ENCODE peak calls at places on chromosome 3, in five cellular contexts. One of them, this sample, is unnamed.
A peak's percentile ranks its signal among the peaks of the same experiment; 100 is the strongest.

GRCh38 chr3:125141596-125142417 is 70.7 kb downstream of the SLC12A8 start:
- ATAC-seq in psoas muscle: peak; percentile 51
- ATAC-seq in left lobe of liver: peak; percentile 65
- ATAC-seq in right cardiac atrium: peak; percentile 87
- ATAC-seq in effector memory CD8-positive, alpha-beta T cell: peak; percentile 89
- ATAC-seq in this sample: peak; percentile 78

GRCh38 chr3:169327969-169328368 is 335.5 kb downstream of the MECOM start:
- ATAC-seq in psoas muscle: no peak
- ATAC-seq in left lobe of liver: peak; percentile 56
- ATAC-seq in right cardiac atrium: peak; percentile 82
- ATAC-seq in effector memory CD8-positive, alpha-beta T cell: no peak
- ATAC-seq in this sample: peak; percentile 39

GRCh38 chr3:13161771-13162535 is 88.7 kb upstream of the IQSEC1 start:
- ATAC-seq in psoas muscle: no peak
- ATAC-seq in left lobe of liver: no peak
- ATAC-seq in right cardiac atrium: no peak
- ATAC-seq in effector memory CD8-positive, alpha-beta T cell: no peak
- ATAC-seq in this sample: no peak

GRCh38 chr3:121574449-121574848 is 6.7 kb downstream of the ARGFX start:
- ATAC-seq in psoas muscle: no peak
- ATAC-seq in left lobe of liver: no peak
- ATAC-seq in right cardiac atrium: no peak
- ATAC-seq in effector memory CD8-positive, alpha-beta T cell: no peak
- ATAC-seq in this sample: no peak

GRCh38 chr3:185625784-185626183 is 39.7 kb downstream of the SENP2 start:
- ATAC-seq in psoas muscle: no peak
- ATAC-seq in left lobe of liver: no peak
- ATAC-seq in right cardiac atrium: no peak
- ATAC-seq in effector memory CD8-positive, alpha-beta T cell: no peak
- ATAC-seq in this sample: no peak

GRCh38 chr3:179174898-179175297 is 26.7 kb downstream of the PIK3CA start:
- ATAC-seq in psoas muscle: no peak
- ATAC-seq in left lobe of liver: no peak
- ATAC-seq in right cardiac atrium: no peak
- ATAC-seq in effector memory CD8-positive, alpha-beta T cell: no peak
- ATAC-seq in this sample: no peak

GRCh38 chr3:187368251-187368733 is at the start of gene RTP4:
- ATAC-seq in psoas muscle: peak; percentile 47
- ATAC-seq in left lobe of liver: peak; percentile 91
- ATAC-seq in right cardiac atrium: peak; percentile 78
- ATAC-seq in effector memory CD8-positive, alpha-beta T cell: peak; percentile 89
- ATAC-seq in this sample: peak; percentile 57

GRCh38 chr3:195153121-195153520 is 117.8 kb downstream of the XXYLT1 start:
- ATAC-seq in psoas muscle: no peak
- ATAC-seq in left lobe of liver: no peak
- ATAC-seq in right cardiac atrium: no peak
- ATAC-seq in effector memory CD8-positive, alpha-beta T cell: no peak
- ATAC-seq in this sample: peak; percentile 21

GRCh38 chr3:76495216-76495615 is 544.7 kb upstream of the ROBO2 start:
- ATAC-seq in psoas muscle: no peak
- ATAC-seq in left lobe of liver: no peak
- ATAC-seq in right cardiac atrium: no peak
- ATAC-seq in effector memory CD8-positive, alpha-beta T cell: no peak
- ATAC-seq in this sample: no peak

GRCh38 chr3:117059990-117060338 is 350.4 kb downstream of the TUSC7 start:
- ATAC-seq in psoas muscle: no peak
- ATAC-seq in left lobe of liver: peak; percentile 89
- ATAC-seq in right cardiac atrium: no peak
- ATAC-seq in effector memory CD8-positive, alpha-beta T cell: no peak
- ATAC-seq in this sample: no peak

GRCh38 chr3:46628980-46629379 is 16.7 kb downstream of the FAM240A start:
- ATAC-seq in psoas muscle: peak; percentile 25
- ATAC-seq in left lobe of liver: peak; percentile 52
- ATAC-seq in right cardiac atrium: peak; percentile 37
- ATAC-seq in effector memory CD8-positive, alpha-beta T cell: no peak
- ATAC-seq in this sample: peak; percentile 41

GRCh38 chr3:53040361-53040820 is 5.5 kb downstream of the SFMBT1 start:
- ATAC-seq in psoas muscle: no peak
- ATAC-seq in left lobe of liver: peak; percentile 67
- ATAC-seq in right cardiac atrium: no peak
- ATAC-seq in effector memory CD8-positive, alpha-beta T cell: peak; percentile 20
- ATAC-seq in this sample: no peak

GRCh38 chr3:141578197-141578596 is 91.4 kb downstream of the RASA2 start:
- ATAC-seq in psoas muscle: no peak
- ATAC-seq in left lobe of liver: peak; percentile 74
- ATAC-seq in right cardiac atrium: no peak
- ATAC-seq in effector memory CD8-positive, alpha-beta T cell: no peak
- ATAC-seq in this sample: no peak

GRCh38 chr3:194294888-194295214 is 56.3 kb downstream of the CPN2 start:
- ATAC-seq in psoas muscle: no peak
- ATAC-seq in left lobe of liver: no peak
- ATAC-seq in right cardiac atrium: no peak
- ATAC-seq in effector memory CD8-positive, alpha-beta T cell: no peak
- ATAC-seq in this sample: no peak

GRCh38 chr3:190260301-190260700 is 61.9 kb downstream of the CLDN1 start:
- ATAC-seq in psoas muscle: no peak
- ATAC-seq in left lobe of liver: no peak
- ATAC-seq in right cardiac atrium: no peak
- ATAC-seq in effector memory CD8-positive, alpha-beta T cell: no peak
- ATAC-seq in this sample: no peak

GRCh38 chr3:61812085-61812484 is 250.7 kb downstream of the PTPRG start:
- ATAC-seq in psoas muscle: no peak
- ATAC-seq in left lobe of liver: no peak
- ATAC-seq in right cardiac atrium: no peak
- ATAC-seq in effector memory CD8-positive, alpha-beta T cell: no peak
- ATAC-seq in this sample: no peak

GRCh38 chr3:194449913-194450312 is 36.9 kb downstream of the ATP13A3 start:
- ATAC-seq in psoas muscle: no peak
- ATAC-seq in left lobe of liver: no peak
- ATAC-seq in right cardiac atrium: no peak
- ATAC-seq in effector memory CD8-positive, alpha-beta T cell: no peak
- ATAC-seq in this sample: no peak

GRCh38 chr3:129553171-129553570 is 10.2 kb downstream of the H1-8 start:
- ATAC-seq in psoas muscle: no peak
- ATAC-seq in left lobe of liver: no peak
- ATAC-seq in right cardiac atrium: no peak
- ATAC-seq in effector memory CD8-positive, alpha-beta T cell: no peak
- ATAC-seq in this sample: no peak

GRCh38 chr3:196013587-196014487 is 68.1 kb downstream of the TFRC start:
- ATAC-seq in psoas muscle: no peak
- ATAC-seq in left lobe of liver: no peak
- ATAC-seq in right cardiac atrium: no peak
- ATAC-seq in effector memory CD8-positive, alpha-beta T cell: no peak
- ATAC-seq in this sample: no peak